ENCODE peak calls at places on chromosomes 4 and X, in ten cellular contexts. I is nephron progenitor cell, V is adipocyte, E is EH, X is SHP77, N is HCT116, S is astrocyte of the spinal cord, M is adrenal gland, O is NAMALWA, D is neural crest cell. Q is an unnamed sample.
A peak's percentile ranks its signal among the peaks of the same experiment; 100 is the strongest.

GRCh38 chrX:155179343-155179997 is 36.8 kb upstream of the VBP1 start:
- DNase-seq in E (no peak), N (no peak), O (peak; percentile 9), I (no peak), S (no peak), D (no peak), V (no peak), M (no peak), X (no peak), Q (peak; percentile 6)

GRCh38 chr4:121898150-121898549 is 27.9 kb upstream of the BBS7 start:
- DNase-seq in V (no peak), E (no peak), O (peak; percentile 64), X (peak; percentile 39), M (no peak), D (no peak), I (no peak), S (no peak), N (peak; percentile 10), Q (no peak)

GRCh38 chr4:61296115-61296514 is 96.0 kb downstream of the ADGRL3 start:
- DNase-seq in O (no peak), M (no peak), I (no peak), N (no peak), S (no peak), E (no peak), X (peak; percentile 7), V (no peak), D (no peak), Q (no peak)

GRCh38 chr4:174532479-174532878 is 10.2 kb upstream of the HPGD start:
- DNase-seq in D (no peak), X (no peak), O (no peak), E (no peak), M (no peak), N (no peak), S (no peak), V (no peak), I (no peak), Q (no peak)

GRCh38 chr4:140116442-140117104 is 37.4 kb downstream of the MAML3 start:
- DNase-seq in X (no peak), M (no peak), N (no peak), S (no peak), I (no peak), E (peak; percentile 57), D (no peak), O (peak; percentile 48), V (no peak), Q (no peak)

GRCh38 chr4:121711263-121712000 is 14.7 kb upstream of the ANXA5 start:
- DNase-seq in I (peak; percentile 75), O (no peak), V (peak; percentile 98), D (peak; percentile 60), X (peak; percentile 76), M (peak; percentile 97), E (peak; percentile 97), N (peak; percentile 77), S (peak; percentile 97), Q (peak; percentile 97)

GRCh38 chrX:108584617-108585211 is 145.1 kb downstream of the COL4A5 start:
- DNase-seq in S (no peak), I (peak; percentile 20), D (peak; percentile 30), M (no peak), O (peak; percentile 31), N (peak; percentile 4), X (no peak), E (peak; percentile 3), V (peak; percentile 13), Q (peak; percentile 6)

GRCh38 chrX:123184199-123184857 is at the start of gene GRIA3:
- DNase-seq in V (peak; percentile 72), D (peak; percentile 1), E (peak; percentile 70), I (peak; percentile 20), N (no peak), O (no peak), M (peak; percentile 54), X (no peak), S (peak; percentile 36), Q (no peak)

GRCh38 chr4:184313710-184314659 is 96.3 kb upstream of the ENPP6 start:
- DNase-seq in D (no peak), S (no peak), O (peak; percentile 54), E (no peak), V (no peak), I (no peak), X (no peak), N (no peak), M (peak; percentile 54), Q (no peak)

GRCh38 chr4:25310825-25311210 is 1.8 kb upstream of the ZCCHC4 start:
- DNase-seq in V (no peak), X (no peak), M (no peak), N (no peak), O (no peak), I (no peak), D (no peak), E (no peak), S (no peak), Q (no peak)

GRCh38 chrX:133412665-133413064 is 2.6 kb downstream of the GPC4 start:
- DNase-seq in O (no peak), I (no peak), X (no peak), D (no peak), S (no peak), E (no peak), V (no peak), M (no peak), N (no peak), Q (no peak)

GRCh38 chr4:102725229-102725628 is 35.5 kb downstream of the MANBA start:
- DNase-seq in X (no peak), D (no peak), I (no peak), O (no peak), V (no peak), E (no peak), M (no peak), N (no peak), S (no peak), Q (no peak)